ENCODE peak calls at places on chromosome 14, in five cellular contexts. K is stimulated activated CD4-positive, alpha-beta T cell treated with anti-CD3 and anti-CD28 coated beads, Interleukin-12 subunit alpha, Interleukin-12 subunit beta, amount 100 ng/mL, for 4 hours; M is pancreas; D is effector CD4-positive, alpha-beta T cell; P is sciatic nerve. O is an unnamed sample.

GRCh38 chr14:61498303-61498702 is 176.9 kb downstream of the PRKCH start:
- DNase-seq in K (no peak), D (no peak), P (no peak), M (no peak), O (no peak)

GRCh38 chr14:73833530-73834257 is 17.9 kb upstream of the PTGR2 start:
- DNase-seq in P (peak), K (no peak), D (no peak), M (peak), O (no peak)

GRCh38 chr14:67704484-67705089 is 2.9 kb downstream of the RDH12 start:
- DNase-seq in P (no peak), D (peak), M (peak), K (no peak), O (no peak)

GRCh38 chr14:24392327-24393098 is 6.3 kb upstream of the NYNRIN start:
- DNase-seq in K (no peak), P (no peak), M (no peak), D (no peak), O (no peak)

GRCh38 chr14:99015833-99016232 is 256.2 kb downstream of the BCL11B start:
- DNase-seq in M (no peak), P (no peak), D (no peak), K (no peak), O (no peak)

GRCh38 chr14:97046991-97047390 is 249.8 kb downstream of the VRK1 start:
- DNase-seq in K (no peak), M (no peak), P (no peak), D (no peak), O (no peak)

GRCh38 chr14:73188501-73188903 is 48.8 kb upstream of the PAPLN start:
- DNase-seq in P (no peak), K (no peak), M (no peak), D (no peak), O (no peak)

GRCh38 chr14:52350445-52350844 is 36.3 kb downstream of the PTGER2 start:
- DNase-seq in K (no peak), M (no peak), P (no peak), D (no peak), O (no peak)

GRCh38 chr14:30005114-30005698 is 77.6 kb upstream of the PRKD1 start:
- DNase-seq in D (no peak), M (no peak), P (no peak), K (no peak), O (peak)

O was measured in GM12891.